ENCODE peak calls at places on chromosome 1, in seven cellular contexts. R, C, W, F, U, I and A are unnamed samples.

GRCh38 chr1:160779662-160780397 is 16.1 kb upstream of the LY9 start:
- DNase-seq in W (no peak), R (no peak), I (no peak), C (peak; percentile 38), U (peak; percentile 48), F (no peak), A (no peak)

GRCh38 chr1:10561497-10561896 is 86.7 kb downstream of the PEX14 start:
- DNase-seq in F (no peak), U (no peak), I (peak; percentile 76), C (no peak), R (no peak), W (peak; percentile 65), A (no peak)

GRCh38 chr1:161730050-161730564 is 8.8 kb downstream of the FCRLB start:
- DNase-seq in W (peak; percentile 72), R (no peak), I (peak; percentile 91), U (no peak), F (no peak), C (no peak), A (no peak)

GRCh38 chr1:237527761-237528160 is 363.0 kb downstream of the ZP4 start:
- DNase-seq in C (no peak), I (peak; percentile 2), U (no peak), R (no peak), W (no peak), F (no peak), A (no peak)

GRCh38 chr1:22351757-22352080 is 99.9 kb upstream of the ZBTB40 start:
- DNase-seq in F (no peak), R (no peak), C (no peak), I (no peak), U (no peak), W (no peak), A (no peak)

GRCh38 chr1:37673920-37674319 is 18.4 kb upstream of the CDCA8 start:
- DNase-seq in F (no peak), C (peak; percentile 24), R (peak; percentile 12), W (no peak), U (peak; percentile 67), I (no peak), A (no peak)

GRCh38 chr1:118257946-118258345 is 72.9 kb upstream of the SPAG17 start:
- DNase-seq in C (no peak), U (no peak), W (no peak), F (no peak), I (no peak), R (no peak), A (no peak)

GRCh38 chr1:210527091-210527490 is 198.4 kb downstream of the HHAT start:
- DNase-seq in U (no peak), W (peak; percentile 60), F (no peak), R (no peak), I (no peak), C (no peak), A (no peak)

GRCh38 chr1:64675718-64676345 is 69.0 kb upstream of the RAVER2 start:
- DNase-seq in W (peak; percentile 14), I (no peak), C (no peak), F (no peak), R (peak; percentile 32), U (no peak), A (no peak)

GRCh38 chr1:212177542-212177941 is 107.7 kb upstream of the PPP2R5A start:
- DNase-seq in F (no peak), W (no peak), U (no peak), R (no peak), I (no peak), C (no peak), A (no peak)

GRCh38 chr1:210743038-210743437 is 390.9 kb downstream of the KCNH1 start:
- DNase-seq in I (no peak), C (no peak), W (no peak), U (no peak), F (no peak), R (no peak), A (no peak)

GRCh38 chr1:228478912-228479665 is 8.1 kb upstream of the RNF187 start:
- DNase-seq in U (no peak), W (no peak), C (no peak), R (no peak), I (no peak), F (no peak), A (no peak)

GRCh38 chr1:206555473-206555935 is 48.2 kb downstream of the RASSF5 start:
- DNase-seq in F (peak; percentile 6), W (peak; percentile 29), I (no peak), U (no peak), C (no peak), R (no peak), A (no peak)

GRCh38 chr1:159056069-159056698 is 20.4 kb downstream of the AIM2 start:
- DNase-seq in I (no peak), C (no peak), W (no peak), U (no peak), R (no peak), F (no peak), A (no peak)

GRCh38 chr1:172935062-172935592 is 115.6 kb downstream of the TNFSF18 start:
- DNase-seq in C (no peak), U (no peak), W (peak; percentile 35), R (no peak), I (no peak), F (no peak), A (peak; percentile 68)

GRCh38 chr1:227799756-227800155 is 15.7 kb upstream of the PRSS38 start:
- DNase-seq in C (no peak), W (no peak), I (no peak), R (no peak), F (no peak), U (no peak), A (no peak)

GRCh38 chr1:54199151-54199764 is 572 bp downstream of the CYB5RL start:
- DNase-seq in R (no peak), C (peak; percentile 38), U (no peak), W (no peak), I (no peak), F (no peak), A (no peak)

GRCh38 chr1:194570449-194570848 is 1384.0 kb upstream of the B3GALT2 start:
- DNase-seq in I (no peak), W (peak; percentile 36), R (no peak), U (no peak), C (no peak), F (no peak), A (no peak)

GRCh38 chr1:87149166-87150065 is 179.3 kb upstream of the LMO4 start:
- DNase-seq in I (peak; percentile 56), W (peak; percentile 71), F (no peak), U (no peak), R (no peak), C (no peak), A (no peak)

GRCh38 chr1:206544562-206545257 is 37.4 kb downstream of the RASSF5 start:
- DNase-seq in F (peak; percentile 31), I (peak; percentile 31), C (peak; percentile 85), W (peak; percentile 27), R (peak; percentile 60), U (peak; percentile 87), A (no peak)

GRCh38 chr1:33698316-33699035 is 165.4 kb upstream of the HMGB4 start:
- DNase-seq in I (no peak), F (no peak), R (no peak), C (no peak), W (no peak), U (no peak), A (no peak)

GRCh38 chr1:167774710-167775109 is 52.9 kb downstream of the MPZL1 start:
- DNase-seq in U (no peak), F (no peak), C (no peak), R (no peak), W (peak; percentile 59), I (peak; percentile 42), A (no peak)

GRCh38 chr1:87683557-87683956 is 354.9 kb downstream of the LMO4 start:
- DNase-seq in C (no peak), R (no peak), W (no peak), F (no peak), I (no peak), U (no peak), A (no peak)

GRCh38 chr1:59236949-59237545 is 59.8 kb upstream of the FGGY start:
- DNase-seq in U (no peak), R (no peak), W (peak; percentile 23), I (no peak), F (no peak), C (no peak), A (no peak)

GRCh38 chr1:44327679-44328491 is 27.2 kb downstream of the ERI3 start:
- DNase-seq in W (peak; percentile 100), F (no peak), I (peak; percentile 100), U (no peak), R (peak; percentile 17), C (peak; percentile 58), A (no peak)
- H3K27ac ChIP-seq in W (peak overlapping the region; percentile 73), F (no peak overlapping the region), I (peak overlapping the region; percentile 94), U (no peak overlapping the region), R (no peak overlapping the region), C (no peak overlapping the region), A (no peak overlapping the region)

DNA sequence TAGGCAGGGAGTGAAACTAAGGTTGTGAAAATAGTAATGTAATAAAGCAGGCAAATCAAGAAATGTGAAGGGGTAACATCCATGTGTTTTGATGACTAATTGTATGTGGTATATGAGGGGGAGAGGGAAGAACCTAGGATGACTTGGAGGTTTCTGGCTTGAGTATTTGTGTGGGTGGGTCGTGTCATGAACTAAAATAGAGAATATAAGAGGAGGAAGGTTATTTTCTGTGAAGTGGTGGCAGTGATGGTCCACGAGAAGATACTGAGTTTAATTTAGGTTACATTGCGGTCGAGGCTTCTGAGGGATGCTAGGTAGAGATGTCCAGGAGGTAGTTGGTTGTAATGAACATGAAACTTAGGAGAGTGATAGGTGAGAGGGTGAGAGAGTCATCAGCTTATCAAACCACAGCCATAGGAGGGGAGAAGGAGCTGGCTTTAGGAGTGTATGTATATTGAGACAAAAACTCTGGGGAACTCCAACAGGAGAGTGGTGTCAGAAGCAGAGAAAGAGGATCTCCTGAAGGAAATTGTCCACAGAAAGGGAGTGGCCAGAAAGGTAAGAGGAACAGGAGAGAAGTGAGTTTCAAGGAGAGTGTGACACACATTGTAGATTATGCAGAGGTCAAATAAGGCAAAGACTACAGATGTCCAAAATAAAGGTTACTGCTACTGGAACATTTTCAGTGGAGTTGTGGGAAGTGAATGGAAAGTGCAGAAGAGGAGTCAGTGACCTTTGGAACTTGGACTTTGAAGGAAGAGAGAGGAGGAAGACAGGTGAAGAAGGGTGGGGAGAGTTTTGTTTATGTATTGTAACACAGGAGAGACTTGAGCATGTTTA is 89.0 kb upstream of the MACF1 start:
- DNase-seq in U (no peak), F (no peak), I (peak; percentile 87), C (no peak), R (peak; percentile 81), W (peak; percentile 91), A (no peak)
- H3K27ac ChIP-seq in U (no peak overlapping the region), F (no peak overlapping the region), I (peak overlapping the region; percentile 65), C (peak overlapping the region; percentile 69), R (peak overlapping the region; percentile 80), W (no peak overlapping the region), A (no peak overlapping the region)

GRCh38 chr1:8006037-8006963 is 19.8 kb downstream of the ERRFI1 start:
- DNase-seq in U (no peak), F (no peak), I (peak; percentile 82), W (peak; percentile 45), C (no peak), R (no peak), A (no peak)
- H3K27ac ChIP-seq in U (no peak overlapping the region), F (no peak overlapping the region), I (peak overlapping the region; percentile 91), W (peak overlapping the region; percentile 96), C (no peak overlapping the region), R (no peak overlapping the region), A (no peak overlapping the region)

DNA sequence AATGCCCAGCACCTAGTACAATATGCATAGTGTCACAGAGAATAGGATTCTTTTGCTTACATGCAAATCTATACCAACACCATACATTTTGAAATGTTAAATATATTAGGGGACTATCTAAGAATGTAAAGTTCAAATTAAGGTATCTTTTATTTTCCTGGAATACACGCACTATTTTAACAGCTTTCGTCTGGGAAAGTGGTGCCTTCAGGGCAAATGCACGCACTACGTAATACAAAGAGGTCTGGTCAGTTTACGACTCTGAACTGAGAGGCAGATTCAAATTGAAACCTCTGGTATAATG is 931 bp downstream of the FUBP1 start:
- DNase-seq in I (no peak), W (no peak), U (no peak), R (no peak), F (no peak), C (no peak), A (no peak)
- H3K27ac ChIP-seq in I (peak overlapping the region; percentile 99), W (peak overlapping the region; percentile 99), U (peak overlapping the region; percentile 98), R (peak overlapping the region; percentile 97), F (peak overlapping the region; percentile 93), C (peak overlapping the region; percentile 98), A (peak overlapping the region; percentile 97)